ENCODE peak calls at places on chromosome 15, in four cellular contexts. N, C, O and S are unnamed samples.

GRCh38 chr15:84816694-84817460 is at the start of gene ALPK3:
- DNase-seq in C (no peak), N (peak; percentile 49), O (no peak), S (peak; percentile 91)

GRCh38 chr15:64249406-64249805 is 86.6 kb upstream of the PPIB start:
- DNase-seq in N (no peak), O (no peak), C (no peak), S (no peak)

GRCh38 chr15:47757331-47757730 is 40.0 kb downstream of the SEMA6D start:
- DNase-seq in N (no peak), O (no peak), C (no peak), S (no peak)

GRCh38 chr15:77571181-77571580 is 61.5 kb downstream of the LINGO1 start:
- DNase-seq in C (no peak), N (no peak), O (peak; percentile 37), S (peak; percentile 30)

GRCh38 chr15:31477851-31478250 is 151.2 kb downstream of the KLF13 start:
- DNase-seq in C (no peak), O (no peak), N (no peak), S (no peak)

GRCh38 chr15:72838311-72838731 is 54.8 kb upstream of the ADPGK start:
- DNase-seq in C (no peak), N (no peak), O (no peak), S (no peak)

GRCh38 chr15:67193223-67194009 is 61.0 kb downstream of the AAGAB start:
- DNase-seq in O (no peak), N (no peak), C (no peak), S (no peak)

GRCh38 chr15:63532307-63532744 is 27.9 kb downstream of the USP3 start:
- DNase-seq in O (no peak), C (no peak), N (no peak), S (no peak)

GRCh38 chr15:40769310-40770146 is at the start of gene C15orf62:
- DNase-seq in O (no peak), N (peak; percentile 75), C (no peak), S (peak; percentile 79)

GRCh38 chr15:43133429-43134156 is at the start of gene TMEM62:
- DNase-seq in N (peak; percentile 90), C (peak; percentile 77), O (peak; percentile 86), S (peak; percentile 95)

GRCh38 chr15:83108266-83109219 is 1.1 kb downstream of the TM6SF1 start:
- DNase-seq in C (no peak), N (peak; percentile 33), O (no peak), S (peak; percentile 81)

GRCh38 chr15:48427960-48428547 is 96.8 kb downstream of the DUT start:
- DNase-seq in N (no peak), O (no peak), C (no peak), S (no peak)

GRCh38 chr15:41891226-41891625 is 2.6 kb downstream of the SPTBN5 start:
- DNase-seq in N (no peak), C (no peak), O (no peak), S (no peak)

GRCh38 chr15:74657846-74658245 is 38.0 kb downstream of the EDC3 start:
- DNase-seq in C (no peak), O (peak; percentile 24), N (no peak), S (no peak)

GRCh38 chr15:92000709-92001108 is 147.2 kb downstream of the SLCO3A1 start:
- DNase-seq in C (no peak), O (no peak), N (no peak), S (no peak)

GRCh38 chr15:98649996-98650870 is 1.9 kb downstream of the IGF1R start:
- DNase-seq in C (peak; percentile 48), O (no peak), N (peak; percentile 56), S (peak; percentile 89)

GRCh38 chr15:28969511-28970085 is 83.8 kb downstream of the APBA2 start:
- DNase-seq in O (no peak), N (no peak), C (no peak), S (peak; percentile 46)

GRCh38 chr15:73573572-73573971 is 59.6 kb downstream of the NPTN start:
- DNase-seq in O (no peak), N (no peak), C (no peak), S (no peak)

GRCh38 chr15:39171944-39172368 is 408.9 kb upstream of the THBS1 start:
- DNase-seq in C (peak; percentile 85), N (peak; percentile 31), O (peak; percentile 17), S (peak; percentile 67)
- TF ChIP-seq EP300 in C (no peak), N (peak; percentile 77), O (peak; percentile 9), S (no peak)

GRCh38 chr15:59059076-59059597 is 45.8 kb upstream of the CCNB2 start:
- DNase-seq in C (no peak), O (no peak), N (no peak), S (no peak)
- H3K36me3 ChIP-seq in C (peaks cover 76% of the 10 kb centered on the region), O (peaks cover 93% of the 10 kb centered on the region), N (peaks cover 88% of the 10 kb centered on the region), S (peaks cover 84% of the 10 kb centered on the region)

GRCh38 chr15:39184701-39185390 is 396.0 kb upstream of the THBS1 start:
- DNase-seq in C (no peak), O (no peak), N (no peak), S (no peak)

GRCh38 chr15:39188314-39188713 is 392.6 kb upstream of the THBS1 start:
- DNase-seq in N (no peak), O (no peak), C (no peak), S (no peak)

GRCh38 chr15:39192376-39192775 is 388.5 kb upstream of the THBS1 start:
- DNase-seq in C (no peak), O (no peak), N (no peak), S (no peak)

GRCh38 chr15:39191871-39192281 is 389.0 kb upstream of the THBS1 start:
- DNase-seq in C (peak; percentile 71), O (no peak), N (no peak), S (no peak)

GRCh38 chr15:39188930-39189329 is 391.9 kb upstream of the THBS1 start:
- DNase-seq in N (no peak), C (peak; percentile 37), O (no peak), S (no peak)
- H3K4me3 ChIP-seq in N (no peak overlapping the region), C (no peak overlapping the region), O (no peak overlapping the region), S (no peak overlapping the region)

GRCh38 chr15:51884041-51884440 is 54.6 kb downstream of the TMOD3 start:
- DNase-seq in C (no peak), O (no peak), N (no peak), S (no peak)

GRCh38 chr15:51883436-51883835 is 54.0 kb downstream of the TMOD3 start:
- DNase-seq in N (no peak), O (no peak), C (no peak), S (no peak)

GRCh38 chr15:51888593-51889195 is 59.2 kb downstream of the TMOD3 start:
- DNase-seq in N (peak; percentile 57), C (no peak), O (peak; percentile 36), S (no peak)

GRCh38 chr15:51887887-51888592 is 58.6 kb downstream of the TMOD3 start:
- DNase-seq in C (peak; percentile 42), N (no peak), O (no peak), S (no peak)

DNA sequence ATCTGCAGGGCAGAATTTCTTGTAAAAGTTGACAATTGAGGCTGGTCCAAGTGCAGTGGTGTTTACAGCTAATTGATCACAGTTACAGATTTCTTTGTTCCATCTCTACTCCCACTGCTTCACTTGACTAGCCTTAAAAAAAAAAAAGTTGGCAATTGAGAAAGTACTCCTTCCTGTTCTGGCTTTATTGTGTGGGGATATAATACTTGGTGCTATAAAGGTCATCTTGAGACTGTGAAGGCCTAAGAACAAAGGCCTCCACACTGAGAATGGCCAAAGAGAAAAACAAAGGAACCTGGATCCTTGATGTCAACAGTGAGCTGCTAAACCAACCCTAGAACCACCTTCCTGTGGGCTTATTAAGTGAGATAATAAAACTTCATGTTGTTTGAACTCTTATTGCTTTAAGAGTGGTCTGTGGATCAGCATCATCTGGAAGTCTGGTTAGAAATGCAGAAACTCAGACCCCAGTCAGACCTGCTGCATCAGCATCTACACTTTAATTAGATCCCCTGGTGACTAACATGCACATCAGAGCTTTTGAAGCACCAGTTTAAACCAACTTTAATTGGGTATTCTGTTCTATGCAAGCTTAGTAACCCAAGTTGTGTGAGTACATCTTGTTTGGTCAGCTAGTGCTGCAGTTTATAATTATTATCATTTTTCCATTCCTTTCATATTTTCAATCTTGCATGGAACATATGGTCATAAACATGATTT is 55.2 kb downstream of the TMOD3 start:
- DNase-seq in O (no peak), N (no peak), C (no peak), S (no peak)
- TF ChIP-seq EP300 in O (no peak), N (no peak), C (no peak), S (no peak)